ENCODE peak calls at places on chromosomes 11 and 22, in six cellular contexts. Y is GM12878, W is H1, A is K562, G is HepG2, R is GM12892. M is an unnamed sample.

GRCh38 chr11:125036933-125037332 is 26.2 kb upstream of the SLC37A2 start:
- DNase-seq in Y (no peak), W (no peak), A (no peak), G (no peak), R (no peak), M (no peak)

GRCh38 chr11:97502201-97502600 is 1112.4 kb downstream of the JRKL start:
- DNase-seq in Y (no peak), W (no peak), A (no peak), G (no peak), R (no peak), M (no peak)

GRCh38 chr11:46391578-46392420 is at the start of gene CHRM4:
- DNase-seq in Y (no peak), W (peak), A (peak), G (peak), R (peak), M (no peak)

GRCh38 chr22:39463277-39463676 is 6.5 kb downstream of the MGAT3 start:
- DNase-seq in Y (no peak), W (no peak), A (no peak), G (no peak), R (no peak), M (no peak)

GRCh38 chr11:82864268-82864667 is 36.0 kb downstream of the PRCP start:
- DNase-seq in Y (no peak), W (no peak), A (no peak), G (peak), R (no peak), M (no peak)

GRCh38 chr22:48644997-48645396 is 1182.7 kb downstream of the BRD1 start:
- DNase-seq in Y (no peak), W (no peak), A (no peak), G (no peak), R (no peak), M (no peak)

GRCh38 chr11:36478700-36479329 is 31.3 kb downstream of the TRAF6 start:
- DNase-seq in Y (no peak), W (no peak), A (no peak), G (peak), R (no peak), M (no peak)

GRCh38 chr22:49657275-49657973 is 170.2 kb downstream of the BRD1 start:
- DNase-seq in Y (peak), W (no peak), A (peak), G (no peak), R (peak), M (peak)

GRCh38 chr11:63951779-63952536 is 13.2 kb downstream of the NAA40 start:
- DNase-seq in Y (peak), W (no peak), A (no peak), G (no peak), R (no peak), M (no peak)

GRCh38 chr11:20621679-20622078 is 22.3 kb downstream of the SLC6A5 start:
- DNase-seq in Y (no peak), W (peak), A (no peak), G (no peak), R (no peak), M (no peak)

GRCh38 chr11:9071694-9072093 is 19.7 kb downstream of the SCUBE2 start:
- DNase-seq in Y (no peak), W (no peak), A (no peak), G (no peak), R (no peak), M (no peak)

GRCh38 chr11:100434821-100435641 is 252.1 kb upstream of the ARHGAP42 start:
- DNase-seq in Y (no peak), W (no peak), A (no peak), G (no peak), R (no peak), M (no peak)

GRCh38 chr22:19419464-19420178 is 11.9 kb downstream of the HIRA start:
- DNase-seq in Y (peak), W (no peak), A (peak), G (no peak), R (peak), M (peak)

GRCh38 chr22:39534591-39535301 is 2.2 kb upstream of the RPS19BP1 start:
- DNase-seq in Y (no peak), W (peak), A (peak), G (peak), R (peak), M (peak)

GRCh38 chr11:34488855-34489557 is 24.6 kb downstream of the ELF5 start:
- DNase-seq in Y (no peak), W (no peak), A (no peak), G (no peak), R (no peak), M (no peak)

GRCh38 chr22:22578702-22579424 is 19.8 kb upstream of the PRAME start:
- DNase-seq in Y (no peak), W (no peak), A (peak), G (no peak), R (no peak), M (no peak)

GRCh38 chr22:49788492-49788891 is 39.2 kb downstream of the BRD1 start:
- DNase-seq in Y (no peak), W (no peak), A (no peak), G (no peak), R (no peak), M (no peak)

GRCh38 chr11:69207165-69207889 is 51.6 kb downstream of the SMIM38 start:
- DNase-seq in Y (no peak), W (no peak), A (no peak), G (no peak), R (no peak), M (no peak)

GRCh38 chr11:118217575-118217974 is 7.2 kb downstream of the JAML start:
- DNase-seq in Y (no peak), W (no peak), A (no peak), G (no peak), R (no peak), M (no peak)

GRCh38 chr11:59180907-59181306 is 9.0 kb downstream of the DTX4 start:
- DNase-seq in Y (no peak), W (no peak), A (no peak), G (no peak), R (no peak), M (no peak)

GRCh38 chr11:57647368-57647767 is 2.3 kb downstream of the YPEL4 start:
- DNase-seq in Y (no peak), W (peak), A (no peak), G (no peak), R (no peak), M (no peak)

GRCh38 chr11:10158461-10158860 is 135.6 kb downstream of the SBF2 start:
- DNase-seq in Y (no peak), W (no peak), A (no peak), G (no peak), R (no peak), M (no peak)

GRCh38 chr22:47474895-47475294 is 712.4 kb downstream of the TBC1D22A start:
- DNase-seq in Y (no peak), W (no peak), A (no peak), G (no peak), R (no peak), M (no peak)

GRCh38 chr22:21989049-21989448 is 6.5 kb upstream of the TOP3B start:
- DNase-seq in Y (no peak), W (no peak), A (no peak), G (no peak), R (no peak), M (no peak)

GRCh38 chr22:36171941-36172340 is 11.4 kb upstream of the APOL3 start:
- DNase-seq in Y (no peak), W (no peak), A (no peak), G (no peak), R (no peak), M (no peak)

GRCh38 chr11:76148941-76149613 is 57.2 kb downstream of the WNT11 start:
- DNase-seq in Y (no peak), W (no peak), A (no peak), G (peak), R (no peak), M (no peak)

GRCh38 chr11:100684101-100685065 is 2.7 kb upstream of the ARHGAP42 start:
- DNase-seq in Y (no peak), W (no peak), A (no peak), G (peak), R (no peak), M (no peak)

GRCh38 chr11:61541568-61541967 is 33.0 kb downstream of the LRRC10B start:
- DNase-seq in Y (no peak), W (no peak), A (peak), G (no peak), R (no peak), M (no peak)

GRCh38 chr11:2376751-2377451 is at the start of gene CD81:
- DNase-seq in Y (no peak), W (peak), A (peak), G (no peak), R (peak), M (peak)
- TF ChIP-seq POLR2A in Y (peak), W (peak), A (no peak), G (no peak), R (peak), M (peak)

DNA sequence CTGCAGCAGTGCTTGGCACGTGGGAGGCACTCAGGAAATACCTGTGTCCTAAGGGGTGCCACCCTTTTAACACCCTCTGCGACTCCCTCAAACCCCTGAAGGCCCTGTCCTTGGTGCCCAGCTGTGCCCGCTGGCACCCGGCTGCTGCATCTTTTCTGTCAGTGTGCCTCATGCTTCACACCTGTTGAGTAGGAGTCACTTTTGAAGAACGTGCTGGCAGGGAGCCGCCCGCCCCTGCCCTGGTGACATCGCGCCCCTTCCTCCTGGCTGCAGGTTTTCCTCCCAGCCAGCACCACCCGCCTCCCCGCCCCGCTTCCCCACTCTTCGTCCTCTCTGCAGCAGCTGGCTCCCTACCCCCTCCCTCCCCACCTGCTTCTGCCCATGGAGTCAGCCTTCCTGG is 17.8 kb downstream of the FRMD8 start:
- DNase-seq in Y (no peak), W (no peak), A (no peak), G (no peak), R (no peak), M (no peak)
- TF ChIP-seq TAF1 in Y (no peak), W (no peak), A (no peak), G (no peak), R (no peak), M (no peak)

GRCh38 chr11:109123811-109124787 is 297.9 kb upstream of the C11orf87 start:
- DNase-seq in Y (no peak), W (no peak), A (no peak), G (no peak), R (no peak), M (no peak)
- TF ChIP-seq POLR2A in Y (no peak), W (no peak), A (no peak), G (no peak), R (no peak), M (no peak)

GRCh38 chr11:18722293-18722637 is 3.7 kb downstream of the IGSF22 start:
- DNase-seq in Y (no peak), W (no peak), A (no peak), G (no peak), R (no peak), M (no peak)

GRCh38 chr11:18723991-18724390 is 2.0 kb downstream of the IGSF22 start:
- DNase-seq in Y (no peak), W (no peak), A (no peak), G (no peak), R (no peak), M (no peak)

GRCh38 chr11:18720086-18720810 is 5.7 kb downstream of the IGSF22 start:
- DNase-seq in Y (no peak), W (no peak), A (no peak), G (no peak), R (no peak), M (no peak)

GRCh38 chr11:18720811-18721575 is 5.0 kb downstream of the IGSF22 start:
- DNase-seq in Y (no peak), W (peak), A (peak), G (no peak), R (peak), M (no peak)

DNA sequence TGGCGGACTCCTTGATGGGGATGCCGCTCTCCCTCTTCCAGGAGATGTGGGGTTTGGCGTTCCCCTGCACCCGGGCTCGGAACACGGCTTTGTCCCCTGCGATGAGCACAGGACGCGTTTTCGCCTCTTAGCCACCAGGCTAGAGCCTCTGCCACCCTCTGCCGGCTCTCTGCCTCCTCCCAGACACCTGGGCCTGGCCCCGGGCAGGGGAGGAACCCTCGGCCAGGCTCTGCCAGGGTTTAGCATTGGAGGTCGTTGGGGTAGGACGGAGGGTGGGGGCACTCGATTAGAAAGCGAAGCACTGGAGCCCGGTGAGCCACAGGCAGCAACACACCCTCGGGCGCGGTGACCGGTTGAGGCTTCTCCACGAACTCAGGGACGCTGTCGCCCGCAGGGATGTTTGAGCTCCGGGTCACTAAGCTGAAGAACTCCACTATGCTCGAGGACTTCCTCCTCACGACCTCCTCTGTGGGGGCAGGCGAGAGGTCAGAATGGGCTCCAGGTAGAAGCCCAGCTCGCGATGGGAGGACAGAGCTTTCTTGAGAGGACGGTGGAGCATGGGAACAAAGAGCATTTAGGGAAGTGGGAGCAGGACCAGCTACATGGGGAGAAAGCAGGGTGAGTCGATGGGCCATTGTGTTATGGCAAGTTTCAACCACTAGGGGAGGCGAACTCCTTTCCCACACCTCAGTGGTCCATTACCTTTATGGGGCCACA is 4.3 kb downstream of the IGSF22 start:
- DNase-seq in Y (no peak), W (peak), A (peak), G (no peak), R (peak), M (peak)
- TF ChIP-seq TAF1 in Y (no peak), W (no peak), A (no peak), G (no peak), R (no peak), M (no peak)

DNA sequence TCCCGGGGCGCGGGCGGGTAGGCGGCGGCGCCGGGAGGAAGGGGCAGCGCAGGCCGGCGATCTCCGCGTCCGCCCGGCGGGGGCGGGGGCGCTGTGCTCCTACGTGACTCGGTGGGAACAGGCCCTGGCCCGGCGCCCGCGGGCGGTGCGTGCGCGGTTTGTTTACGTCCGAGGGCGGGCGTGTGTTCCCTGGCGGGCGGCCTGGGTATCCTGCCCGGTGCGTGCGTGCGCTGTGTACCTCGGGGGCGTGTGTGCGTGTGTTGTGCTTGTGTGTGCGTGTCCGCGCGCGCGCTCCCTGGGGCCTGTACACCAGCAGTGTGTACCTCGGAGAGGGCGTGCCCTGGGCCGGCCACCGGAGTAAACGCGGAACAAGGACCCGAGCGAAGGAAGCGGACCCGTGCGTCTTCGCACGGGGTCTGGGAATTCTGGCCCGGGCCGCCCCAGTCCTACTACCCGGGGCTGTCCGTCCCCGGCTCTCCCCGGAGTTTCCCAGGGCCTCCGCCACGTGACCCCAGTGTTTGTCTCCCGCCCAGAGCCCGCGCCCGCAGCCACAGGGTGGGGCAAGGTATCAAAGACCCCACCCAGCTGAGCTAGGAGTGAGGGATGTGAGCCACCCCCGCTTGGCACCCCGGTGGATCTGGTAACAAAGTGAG is 769 bp downstream of the MAFF start:
- DNase-seq in Y (no peak), W (peak), A (peak), G (peak), R (no peak), M (no peak)
- TF ChIP-seq POLR2A in Y (peak), W (peak), A (no peak), G (no peak), R (no peak), M (no peak)

GRCh38 chr11:83978942-83979341 is 692.8 kb upstream of the CCDC90B start:
- DNase-seq in Y (no peak), W (no peak), A (no peak), G (no peak), R (no peak), M (no peak)

GRCh38 chr11:83971063-83971462 is 684.9 kb upstream of the CCDC90B start:
- DNase-seq in Y (peak), W (no peak), A (no peak), G (no peak), R (no peak), M (no peak)

GRCh38 chr11:83972536-83972935 is 686.4 kb upstream of the CCDC90B start:
- DNase-seq in Y (no peak), W (no peak), A (no peak), G (no peak), R (no peak), M (no peak)

GRCh38 chr11:83979593-83979992 is 693.4 kb upstream of the CCDC90B start:
- DNase-seq in Y (no peak), W (no peak), A (no peak), G (no peak), R (no peak), M (no peak)

GRCh38 chr11:83975984-83976383 is 689.8 kb upstream of the CCDC90B start:
- DNase-seq in Y (no peak), W (no peak), A (no peak), G (no peak), R (no peak), M (no peak)
- TF ChIP-seq TAF1 in Y (no peak), W (no peak), A (no peak), G (no peak), R (no peak), M (no peak)